ENCODE peak calls at places on chromosomes 12 and 14, in ten cellular contexts. L is lower leg skin, D is H1, R is GM12891, P is HCT116, Q is A549, F is GM12892, O is uterus, C is transverse colon, K is Peyer's patch. U is an unnamed sample.

GRCh38 chr14:74518221-74518620 is 24.7 kb downstream of the ISCA2 start:
- DNase-seq in L (no peak), D (no peak), R (no peak), P (no peak), Q (no peak), F (no peak), O (no peak), C (no peak), K (peak; percentile 9), U (no peak)

GRCh38 chr12:14558377-14559051 is 9.2 kb downstream of the PLBD1 start:
- DNase-seq in L (no peak), D (no peak), R (no peak), P (no peak), Q (no peak), F (no peak), O (no peak), C (peak; percentile 31), K (no peak), U (no peak)

GRCh38 chr12:84508943-84509342 is 403.7 kb downstream of the SLC6A15 start:
- DNase-seq in L (no peak), D (no peak), R (no peak), P (no peak), Q (no peak), F (no peak), O (no peak), C (no peak), K (no peak), U (no peak)

GRCh38 chr14:23159516-23159915 is 23.9 kb downstream of the SLC7A8 start:
- DNase-seq in L (no peak), D (no peak), R (no peak), P (no peak), Q (no peak), F (no peak), O (no peak), C (no peak), K (no peak), U (no peak)

GRCh38 chr14:103517626-103518415 is 4.8 kb downstream of the CKB start:
- DNase-seq in L (no peak), D (no peak), R (no peak), P (no peak), Q (no peak), F (no peak), O (peak; percentile 53), C (peak; percentile 64), K (peak; percentile 40), U (no peak)

GRCh38 chr12:48972213-48973021 is 882 bp upstream of the WNT10B start:
- DNase-seq in L (no peak), D (no peak), R (no peak), P (no peak), Q (no peak), F (no peak), O (no peak), C (no peak), K (no peak), U (no peak)

GRCh38 chr12:104306943-104307654 is 3.6 kb downstream of the EID3 start:
- DNase-seq in L (no peak), D (no peak), R (no peak), P (no peak), Q (peak; percentile 62), F (no peak), O (no peak), C (no peak), K (no peak), U (no peak)

GRCh38 chr12:25151476-25151875 is 43.5 kb downstream of the DNAI7 start:
- DNase-seq in L (peak; percentile 29), D (no peak), R (no peak), P (no peak), Q (peak; percentile 80), F (no peak), O (peak; percentile 54), C (peak; percentile 39), K (no peak), U (no peak)

GRCh38 chr14:34199585-34199984 is 248.7 kb upstream of the EGLN3 start:
- DNase-seq in L (no peak), D (no peak), R (no peak), P (no peak), Q (no peak), F (no peak), O (no peak), C (no peak), K (no peak), U (no peak)

GRCh38 chr14:103692159-103692558 is 23.1 kb downstream of the XRCC3 start:
- DNase-seq in L (no peak), D (no peak), R (no peak), P (no peak), Q (no peak), F (no peak), O (no peak), C (no peak), K (no peak), U (no peak)

GRCh38 chr14:58717821-58718220 is 80.1 kb downstream of the DACT1 start:
- DNase-seq in L (no peak), D (no peak), R (no peak), P (no peak), Q (no peak), F (no peak), O (no peak), C (no peak), K (no peak), U (no peak)

GRCh38 chr12:18139989-18140596 is 50.1 kb upstream of the RERGL start:
- DNase-seq in L (no peak), D (no peak), R (no peak), P (no peak), Q (peak; percentile 23), F (no peak), O (no peak), C (no peak), K (no peak), U (no peak)

GRCh38 chr12:21818627-21819026 is 44.1 kb upstream of the KCNJ8 start:
- DNase-seq in L (no peak), D (no peak), R (no peak), P (no peak), Q (no peak), F (no peak), O (no peak), C (no peak), K (no peak), U (no peak)

GRCh38 chr14:30999038-30999773 is 26.2 kb upstream of the AP4S1 start:
- DNase-seq in L (no peak), D (no peak), R (no peak), P (no peak), Q (no peak), F (no peak), O (no peak), C (no peak), K (no peak), U (no peak)
- TF ChIP-seq POLR2A in L (no peak), D (no peak), R (no peak), P (no peak), Q (no peak), F (no peak), O (no peak), C (no peak), K (no peak), U (no peak)

DNA sequence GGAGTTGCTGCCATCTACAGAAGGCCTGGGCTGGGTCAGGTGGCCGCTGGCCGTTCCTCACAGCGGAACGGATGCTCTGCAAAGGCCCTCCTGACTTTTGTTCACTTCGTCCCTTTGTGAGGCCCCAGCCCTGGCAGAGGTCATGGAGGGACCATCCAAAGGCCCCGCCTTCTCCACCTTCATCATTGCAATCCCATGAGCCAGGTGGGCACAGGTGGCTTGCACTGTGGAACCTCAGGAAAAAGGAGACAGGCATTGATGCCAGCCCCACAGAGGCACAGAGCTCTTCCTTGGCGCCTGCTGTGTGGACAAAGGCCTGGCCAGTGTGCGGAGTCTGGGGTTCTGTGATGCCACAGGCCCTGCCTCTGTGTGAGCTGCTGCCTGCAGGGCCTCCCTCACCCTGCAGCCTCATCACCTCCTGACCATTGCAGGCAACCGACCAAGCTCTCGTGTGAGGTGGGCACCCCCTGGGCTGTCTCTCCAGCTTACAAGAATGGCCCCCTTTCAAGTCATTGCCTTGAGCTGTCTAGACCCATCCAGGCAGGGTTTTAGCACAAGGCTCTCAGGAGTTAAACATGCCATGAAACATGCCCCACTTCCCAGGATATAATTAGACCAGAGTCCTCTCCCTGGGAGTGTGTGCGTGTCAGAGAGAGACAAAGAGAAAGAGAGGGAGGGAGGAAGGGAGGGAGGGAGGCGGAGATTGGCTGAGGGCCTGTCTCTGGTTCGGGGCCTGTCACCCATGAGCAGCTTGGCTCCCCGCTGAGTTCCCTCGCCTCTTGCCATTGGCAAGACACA is 19.3 kb downstream of the NFKBIA start:
- DNase-seq in L (peak; percentile 82), D (no peak), R (no peak), P (no peak), Q (peak; percentile 89), F (no peak), O (peak; percentile 89), C (peak; percentile 75), K (peak; percentile 73), U (no peak)
- TF ChIP-seq POLR2A in L (no peak), D (no peak), R (no peak), P (no peak), Q (no peak), F (no peak), O (peak; percentile 17), C (peak; percentile 19), K (peak; percentile 39), U (no peak)

GRCh38 chr12:120725659-120726509 is at the start of gene ACADS:
- DNase-seq in L (peak; percentile 76), D (no peak), R (peak; percentile 98), P (peak; percentile 51), Q (peak; percentile 84), F (peak; percentile 99), O (peak; percentile 87), C (peak; percentile 95), K (peak; percentile 95), U (peak; percentile 30)
- TF ChIP-seq POLR2A in L (no peak), D (peak; percentile 79), R (peak; percentile 56), P (peak; percentile 68), Q (peak; percentile 64), F (peak; percentile 64), O (peak; percentile 20), C (peak; percentile 83), K (peak; percentile 88), U (peak; percentile 60)

GRCh38 chr12:89179983-89180382 is 172.3 kb downstream of the DUSP6 start:
- DNase-seq in L (peak; percentile 92), D (no peak), R (no peak), P (no peak), Q (peak; percentile 82), F (no peak), O (peak; percentile 71), C (peak; percentile 15), K (no peak), U (no peak)
- TF ChIP-seq POLR2A in L (no peak), D (no peak), R (no peak), P (no peak), Q (no peak), F (no peak), O (no peak), C (no peak), K (no peak), U (no peak)

U was measured in esophagus squamous epithelium.